ENCODE peak calls at places on chromosomes 4 and X, in four cellular contexts. One of them, this sample, is unnamed.

GRCh38 chr4:81409836-81410235 is 61.9 kb downstream of the RASGEF1B start:
- DNase-seq in Karpas-422: no peak
- DNase-seq in tibial nerve: no peak
- DNase-seq in testis: no peak
- DNase-seq in this sample: no peak

GRCh38 chr4:133095591-133095990 is 53.5 kb upstream of the PCDH10 start:
- DNase-seq in Karpas-422: no peak
- DNase-seq in tibial nerve: no peak
- DNase-seq in testis: no peak
- DNase-seq in this sample: no peak

GRCh38 chr4:38983756-38984647 is 48.2 kb downstream of the TMEM156 start:
- DNase-seq in Karpas-422: no peak
- DNase-seq in tibial nerve: no peak
- DNase-seq in testis: no peak
- DNase-seq in this sample: no peak

GRCh38 chrX:46788902-46789301 is 30.0 kb upstream of the SLC9A7 start:
- DNase-seq in Karpas-422: no peak
- DNase-seq in tibial nerve: no peak
- DNase-seq in testis: no peak
- DNase-seq in this sample: no peak

GRCh38 chr4:101801957-101802356 is 11.4 kb downstream of the BANK1 start:
- DNase-seq in Karpas-422: peak; percentile 57
- DNase-seq in tibial nerve: no peak
- DNase-seq in testis: no peak
- DNase-seq in this sample: no peak

GRCh38 chrX:153766871-153767673 is 3.0 kb downstream of the PLXNB3 start:
- DNase-seq in Karpas-422: no peak
- DNase-seq in tibial nerve: no peak
- DNase-seq in testis: no peak
- DNase-seq in this sample: no peak

GRCh38 chr4:100981447-100982204 is 365.7 kb downstream of the PPP3CA start:
- DNase-seq in Karpas-422: no peak
- DNase-seq in tibial nerve: no peak
- DNase-seq in testis: no peak
- DNase-seq in this sample: no peak

GRCh38 chrX:96407501-96407900 is 277.1 kb upstream of the DIAPH2 start:
- DNase-seq in Karpas-422: no peak
- DNase-seq in tibial nerve: peak; percentile 12
- DNase-seq in testis: peak; percentile 19
- DNase-seq in this sample: no peak

GRCh38 chr4:95091272-95091671 is 333.5 kb downstream of the BMPR1B start:
- DNase-seq in Karpas-422: no peak
- DNase-seq in tibial nerve: no peak
- DNase-seq in testis: no peak
- DNase-seq in this sample: no peak

GRCh38 chr4:122783301-122784215 is 43.1 kb upstream of the FGF2 start:
- DNase-seq in Karpas-422: no peak
- DNase-seq in tibial nerve: peak; percentile 14
- DNase-seq in testis: peak; percentile 30
- DNase-seq in this sample: no peak

GRCh38 chr4:22434895-22435294 is 81.0 kb downstream of the ADGRA3 start:
- DNase-seq in Karpas-422: peak; percentile 75
- DNase-seq in tibial nerve: no peak
- DNase-seq in testis: peak; percentile 54
- DNase-seq in this sample: no peak

GRCh38 chr4:181528570-181529184 is 714.5 kb upstream of the TENM3 start:
- DNase-seq in Karpas-422: peak; percentile 63
- DNase-seq in tibial nerve: no peak
- DNase-seq in testis: peak; percentile 80
- DNase-seq in this sample: no peak

GRCh38 chr4:120857312-120857711 is 65.2 kb downstream of the PRDM5 start:
- DNase-seq in Karpas-422: no peak
- DNase-seq in tibial nerve: no peak
- DNase-seq in testis: no peak
- DNase-seq in this sample: no peak

GRCh38 chrX:55014897-55015299 is 14.7 kb downstream of the APEX2 start:
- DNase-seq in Karpas-422: no peak
- DNase-seq in tibial nerve: no peak
- DNase-seq in testis: no peak
- DNase-seq in this sample: no peak

GRCh38 chr4:87745058-87745842 is 54.1 kb upstream of the IBSP start:
- DNase-seq in Karpas-422: no peak
- DNase-seq in tibial nerve: no peak
- DNase-seq in testis: no peak
- DNase-seq in this sample: no peak

GRCh38 chr4:140515423-140515822 is 8.5 kb upstream of the ELMOD2 start:
- DNase-seq in Karpas-422: no peak
- DNase-seq in tibial nerve: no peak
- DNase-seq in testis: no peak
- DNase-seq in this sample: no peak

GRCh38 chr4:177485528-177485927 is 43.3 kb upstream of the AGA start:
- DNase-seq in Karpas-422: no peak
- DNase-seq in tibial nerve: no peak
- DNase-seq in testis: no peak
- DNase-seq in this sample: no peak

GRCh38 chr4:145773581-145774234 is 93.8 kb downstream of the C4orf51 start:
- DNase-seq in Karpas-422: no peak
- DNase-seq in tibial nerve: no peak
- DNase-seq in testis: no peak
- DNase-seq in this sample: no peak

GRCh38 chr4:48596336-48596735 is 106.3 kb downstream of the ZAR1 start:
- DNase-seq in Karpas-422: no peak
- DNase-seq in tibial nerve: no peak
- DNase-seq in testis: no peak
- DNase-seq in this sample: no peak

GRCh38 chr4:2252530-2252924 is 9.4 kb downstream of the MXD4 start:
- DNase-seq in Karpas-422: no peak
- DNase-seq in tibial nerve: no peak
- DNase-seq in testis: no peak
- DNase-seq in this sample: no peak
- H3K36me3 ChIP-seq in Karpas-422: no peaks in the 10 kb centered on the region
- H3K36me3 ChIP-seq in tibial nerve: peaks cover 79% of the 10 kb centered on the region
- H3K36me3 ChIP-seq in testis: no peaks in the 10 kb centered on the region
- H3K36me3 ChIP-seq in this sample: peaks cover 6% of the 10 kb centered on the region

DNA sequence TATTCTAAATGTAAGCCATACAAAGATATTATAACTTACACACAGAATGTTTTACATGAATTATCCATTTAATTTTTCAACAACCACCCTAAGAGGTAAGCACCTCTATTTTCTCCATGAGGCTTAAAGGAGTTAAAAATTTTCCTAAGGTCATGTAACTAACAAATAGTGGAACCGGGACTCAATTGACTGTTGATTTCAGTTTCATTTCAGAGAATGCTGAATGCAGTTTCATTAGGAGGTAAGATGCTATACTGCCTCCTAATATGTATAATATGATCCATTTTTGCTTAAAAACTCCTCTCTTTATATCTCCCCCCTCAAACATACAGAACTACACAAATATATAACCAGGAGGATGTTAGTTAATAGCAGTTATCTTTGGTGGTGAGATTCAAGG is 29.1 kb downstream of the PHKA1 start:
- DNase-seq in Karpas-422: no peak
- DNase-seq in tibial nerve: no peak
- DNase-seq in testis: no peak
- DNase-seq in this sample: no peak
- H3K27ac ChIP-seq in Karpas-422: no peak overlapping the region
- H3K27ac ChIP-seq in tibial nerve: no peak overlapping the region
- H3K27ac ChIP-seq in testis: no peak overlapping the region
- H3K27ac ChIP-seq in this sample: no peak overlapping the region

DNA sequence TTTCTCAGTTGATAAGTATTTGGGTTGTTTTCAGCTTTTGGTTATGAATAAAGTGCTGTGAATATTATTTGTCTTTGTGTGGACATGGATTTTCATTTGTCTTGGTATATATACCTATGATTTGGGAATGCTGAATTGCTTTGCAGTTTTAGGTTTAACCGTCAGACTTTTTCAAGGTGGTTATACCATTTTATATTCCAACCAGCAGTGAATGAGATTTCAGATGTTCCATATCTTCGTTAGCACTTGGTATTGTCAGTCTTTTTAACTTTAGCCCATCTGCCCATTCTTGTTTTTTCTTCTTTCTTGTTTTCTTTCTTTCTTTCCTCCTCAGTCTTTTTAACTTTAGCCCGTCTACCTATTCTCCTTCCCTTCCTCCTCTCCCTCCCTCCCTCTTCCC is 106.0 kb downstream of the KDM6A start:
- DNase-seq in Karpas-422: no peak
- DNase-seq in tibial nerve: no peak
- DNase-seq in testis: no peak
- DNase-seq in this sample: no peak
- H3K36me3 ChIP-seq in Karpas-422: peaks cover 12% of the 10 kb centered on the region
- H3K36me3 ChIP-seq in tibial nerve: no peaks in the 10 kb centered on the region
- H3K36me3 ChIP-seq in testis: no peaks in the 10 kb centered on the region
- H3K36me3 ChIP-seq in this sample: peaks cover 10% of the 10 kb centered on the region

DNA sequence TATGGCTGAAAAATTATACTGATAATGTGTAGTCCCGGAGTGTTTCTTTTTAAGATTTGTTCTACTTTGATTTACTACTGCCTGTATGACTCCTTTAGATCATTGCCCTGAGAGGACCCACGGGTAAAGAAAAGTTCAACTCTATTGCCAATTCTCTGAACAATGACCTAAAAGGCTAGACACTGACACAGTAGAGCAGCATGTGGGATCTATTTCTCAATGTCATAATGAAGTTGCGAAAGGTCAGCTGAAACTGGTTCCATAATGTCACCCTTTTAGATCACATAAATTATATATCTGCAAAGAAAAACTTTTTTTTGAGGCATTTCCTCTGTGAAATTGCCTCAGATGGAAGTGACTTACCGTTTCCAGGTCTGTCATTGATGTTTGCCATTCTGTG is 67.4 kb downstream of the GLRB start:
- DNase-seq in Karpas-422: no peak
- DNase-seq in tibial nerve: no peak
- DNase-seq in testis: no peak
- DNase-seq in this sample: no peak
- H3K27ac ChIP-seq in Karpas-422: no peak overlapping the region
- H3K27ac ChIP-seq in tibial nerve: no peak overlapping the region
- H3K27ac ChIP-seq in testis: no peak overlapping the region
- H3K27ac ChIP-seq in this sample: no peak overlapping the region

GRCh38 chr4:89137231-89137630 is 25.9 kb downstream of the TIGD2 start:
- DNase-seq in Karpas-422: no peak
- DNase-seq in tibial nerve: no peak
- DNase-seq in testis: no peak
- DNase-seq in this sample: no peak
- H3K36me3 ChIP-seq in Karpas-422: no peaks in the 10 kb centered on the region
- H3K36me3 ChIP-seq in tibial nerve: no peaks in the 10 kb centered on the region
- H3K36me3 ChIP-seq in testis: no peaks in the 10 kb centered on the region
- H3K36me3 ChIP-seq in this sample: no peaks in the 10 kb centered on the region

GRCh38 chrX:151279161-151279560 is 102.8 kb downstream of the GPR50 start:
- DNase-seq in Karpas-422: no peak
- DNase-seq in tibial nerve: no peak
- DNase-seq in testis: no peak
- DNase-seq in this sample: no peak
- H3K27ac ChIP-seq in Karpas-422: no peak overlapping the region
- H3K27ac ChIP-seq in tibial nerve: no peak overlapping the region
- H3K27ac ChIP-seq in testis: no peak overlapping the region
- H3K27ac ChIP-seq in this sample: no peak overlapping the region

GRCh38 chr4:56406151-56406550 is 18.9 kb upstream of the AASDH start:
- DNase-seq in Karpas-422: no peak
- DNase-seq in tibial nerve: no peak
- DNase-seq in testis: no peak
- DNase-seq in this sample: no peak

GRCh38 chr4:56400560-56400959 is 13.3 kb upstream of the AASDH start:
- DNase-seq in Karpas-422: no peak
- DNase-seq in tibial nerve: no peak
- DNase-seq in testis: no peak
- DNase-seq in this sample: no peak

GRCh38 chr4:56408978-56409377 is 21.7 kb upstream of the AASDH start:
- DNase-seq in Karpas-422: no peak
- DNase-seq in tibial nerve: no peak
- DNase-seq in testis: no peak
- DNase-seq in this sample: no peak

GRCh38 chr4:56410247-56410646 is 23.0 kb upstream of the AASDH start:
- DNase-seq in Karpas-422: no peak
- DNase-seq in tibial nerve: no peak
- DNase-seq in testis: peak; percentile 76
- DNase-seq in this sample: no peak

GRCh38 chr4:56405016-56405415 is 17.7 kb upstream of the AASDH start:
- DNase-seq in Karpas-422: no peak
- DNase-seq in tibial nerve: no peak
- DNase-seq in testis: no peak
- DNase-seq in this sample: no peak
- H3K36me3 ChIP-seq in Karpas-422: peaks cover 46% of the 10 kb centered on the region
- H3K36me3 ChIP-seq in tibial nerve: peaks cover 29% of the 10 kb centered on the region
- H3K36me3 ChIP-seq in testis: no peaks in the 10 kb centered on the region
- H3K36me3 ChIP-seq in this sample: peaks cover 31% of the 10 kb centered on the region

GRCh38 chr4:2290488-2290887 is 28.6 kb upstream of the MXD4 start:
- DNase-seq in Karpas-422: peak; percentile 67
- DNase-seq in tibial nerve: peak; percentile 6
- DNase-seq in testis: no peak
- DNase-seq in this sample: no peak

GRCh38 chr4:2290974-2291704 is 29.2 kb upstream of the MXD4 start:
- DNase-seq in Karpas-422: peak; percentile 91
- DNase-seq in tibial nerve: peak; percentile 5
- DNase-seq in testis: no peak
- DNase-seq in this sample: peak; percentile 77

GRCh38 chr4:2289311-2289954 is 27.5 kb upstream of the MXD4 start:
- DNase-seq in Karpas-422: no peak
- DNase-seq in tibial nerve: peak; percentile 4
- DNase-seq in testis: no peak
- DNase-seq in this sample: no peak

GRCh38 chr4:2288051-2288541 is 26.2 kb upstream of the MXD4 start:
- DNase-seq in Karpas-422: no peak
- DNase-seq in tibial nerve: no peak
- DNase-seq in testis: no peak
- DNase-seq in this sample: no peak

DNA sequence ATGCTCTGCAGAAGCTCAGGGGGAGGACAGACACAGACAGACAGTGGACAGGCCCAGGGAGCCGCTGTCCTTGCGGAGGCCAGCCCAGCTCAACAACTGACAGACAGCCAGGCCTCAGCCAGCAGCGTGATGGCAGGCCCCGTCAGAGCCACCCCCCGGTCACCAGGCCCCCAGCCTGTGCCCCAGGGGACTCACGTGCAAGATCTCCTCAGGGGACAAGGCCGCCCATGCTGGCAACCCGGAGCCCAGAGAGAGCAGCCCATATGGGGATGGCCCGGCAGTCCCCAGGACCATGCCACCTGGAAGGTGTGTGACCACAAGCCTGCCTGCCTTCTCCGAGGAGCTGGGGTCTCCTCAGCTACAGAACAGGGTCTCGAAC is 28.0 kb upstream of the MXD4 start:
- DNase-seq in Karpas-422: peak; percentile 65
- DNase-seq in tibial nerve: peak; percentile 5
- DNase-seq in testis: no peak
- DNase-seq in this sample: no peak
- H3K27ac ChIP-seq in Karpas-422: peak overlapping the region; percentile 73
- H3K27ac ChIP-seq in tibial nerve: no peak overlapping the region
- H3K27ac ChIP-seq in testis: no peak overlapping the region
- H3K27ac ChIP-seq in this sample: peak overlapping the region; percentile 81

This sample was measured in naive thymus-derived CD4-positive, alpha-beta T cell.